ENCODE peak calls at places on chromosomes 11 and 22, in six cellular contexts. X is DMS153, T is putamen, U is esophagus squamous epithelium, H is GM12865, S is ACHN. L is an unnamed sample.
A peak's percentile ranks its signal among the peaks of the same experiment; 100 is the strongest.

GRCh38 chr11:70735976-70736375 is 337.6 kb downstream of the CTTN start:
- DNase-seq in U (no peak), X (no peak), S (no peak), H (no peak), T (no peak), L (no peak)

GRCh38 chr11:118820412-118821357 is 29.7 kb upstream of the DDX6 start:
- DNase-seq in H (peak; percentile 97), S (peak; percentile 73), X (peak; percentile 5), U (no peak), T (peak; percentile 18), L (peak; percentile 96)

GRCh38 chr11:69210660-69211035 is 54.9 kb downstream of the SMIM38 start:
- DNase-seq in U (no peak), X (no peak), S (no peak), T (no peak), H (no peak), L (no peak)

GRCh38 chr11:33376331-33377099 is 119.3 kb downstream of the HIPK3 start:
- DNase-seq in U (no peak), X (no peak), H (peak; percentile 25), S (no peak), T (no peak), L (peak; percentile 27)

GRCh38 chr11:58560842-58561241 is 14.8 kb downstream of the LPXN start:
- DNase-seq in S (no peak), X (no peak), H (no peak), T (no peak), U (no peak), L (no peak)

GRCh38 chr11:26931881-26932280 is 62.0 kb upstream of the FIBIN start:
- DNase-seq in T (no peak), X (no peak), S (no peak), U (no peak), H (no peak), L (no peak)

GRCh38 chr11:68436985-68437926 is 23.3 kb upstream of the PPP6R3 start:
- DNase-seq in S (peak; percentile 39), U (no peak), T (no peak), H (no peak), X (no peak), L (no peak)

GRCh38 chr22:33477131-33478111 is 419.2 kb upstream of the SYN3 start:
- DNase-seq in U (no peak), X (no peak), H (peak; percentile 33), T (no peak), S (no peak), L (no peak)

GRCh38 chr11:47907499-47907898 is 59.3 kb upstream of the NUP160 start:
- DNase-seq in X (no peak), S (no peak), T (no peak), H (no peak), U (no peak), L (no peak)

GRCh38 chr22:24951942-24952836 is at the start of gene KIAA1671:
- DNase-seq in S (peak; percentile 81), X (peak; percentile 79), U (no peak), H (peak; percentile 80), T (peak; percentile 78), L (peak; percentile 85)

GRCh38 chr11:96342131-96342970 is 644 bp downstream of the MAML2 start:
- DNase-seq in T (peak; percentile 31), H (no peak), X (no peak), S (no peak), U (no peak), L (peak; percentile 27)

GRCh38 chr22:29306175-29306829 is at the start of gene GAS2L1:
- DNase-seq in T (no peak), H (peak; percentile 55), U (no peak), S (peak; percentile 79), X (peak; percentile 40), L (peak; percentile 58)

GRCh38 chr22:20807315-20807752 is 33.4 kb downstream of the SERPIND1 start:
- DNase-seq in U (no peak), X (no peak), S (peak; percentile 84), H (no peak), T (no peak), L (no peak)

GRCh38 chr11:65504671-65505433 is 6.0 kb downstream of the MALAT1 start:
- DNase-seq in S (peak; percentile 17), H (peak; percentile 65), T (no peak), X (no peak), U (no peak), L (peak; percentile 36)

GRCh38 chr22:42490244-42490832 is 29.3 kb downstream of the RRP7A start:
- DNase-seq in X (no peak), S (no peak), H (no peak), U (no peak), T (no peak), L (no peak)

GRCh38 chr11:1771700-1772099 is 8.0 kb upstream of the CTSD start:
- DNase-seq in S (no peak), U (no peak), T (peak; percentile 68), H (no peak), X (no peak), L (no peak)

GRCh38 chr11:76493626-76494539 is 49.1 kb downstream of the EMSY start:
- DNase-seq in H (no peak), X (no peak), S (no peak), U (no peak), T (no peak), L (no peak)

GRCh38 chr22:28923826-28924732 is 40.7 kb downstream of the ZNRF3 start:
- DNase-seq in X (peak; percentile 56), U (no peak), T (peak; percentile 47), S (no peak), H (no peak), L (no peak)

GRCh38 chr11:34749666-34750659 is 129.1 kb downstream of the EHF start:
- DNase-seq in H (no peak), S (no peak), U (no peak), T (no peak), X (no peak), L (no peak)

GRCh38 chr22:38411016-38411415 is 44.0 kb downstream of the KCNJ4 start:
- DNase-seq in X (no peak), U (no peak), H (no peak), T (no peak), S (no peak), L (no peak)

GRCh38 chr11:68455485-68455884 is 5.1 kb upstream of the PPP6R3 start:
- DNase-seq in X (no peak), U (no peak), S (no peak), H (no peak), T (no peak), L (no peak)

GRCh38 chr11:94581926-94582325 is 14.8 kb downstream of the PIWIL4 start:
- DNase-seq in X (no peak), H (peak; percentile 42), U (no peak), T (no peak), S (no peak), L (no peak)

GRCh38 chr11:100682247-100682969 is 4.7 kb upstream of the ARHGAP42 start:
- DNase-seq in U (no peak), T (no peak), X (no peak), H (peak; percentile 29), S (peak; percentile 42), L (peak; percentile 45)

GRCh38 chr11:34909955-34910354 is 6.2 kb downstream of the APIP start:
- DNase-seq in U (no peak), H (no peak), X (no peak), T (no peak), S (no peak), L (peak; percentile 41)

GRCh38 chr11:126327280-126328000 is 23.6 kb downstream of the DCPS start:
- DNase-seq in H (no peak), U (no peak), S (no peak), X (no peak), T (no peak), L (no peak)